ENCODE peak calls at places on chromosomes 13 and 19, in seven cellular contexts. H, S, R, G, K, B and Z are unnamed samples.

GRCh38 chr13:51995677-51996551 is 15.3 kb downstream of the ATP7B start:
- DNase-seq in H (no peak), B (no peak), S (no peak), R (no peak), G (no peak), K (peak; percentile 92), Z (no peak)

GRCh38 chr19:44974809-44975347 is 19.7 kb downstream of the CLPTM1 start:
- DNase-seq in B (no peak), R (no peak), K (no peak), S (no peak), G (no peak), H (no peak), Z (no peak)

GRCh38 chr13:76713280-76713679 is 172.9 kb downstream of the KCTD12 start:
- DNase-seq in B (no peak), G (no peak), H (no peak), K (no peak), S (no peak), R (no peak), Z (no peak)

GRCh38 chr13:106555631-106556328 is 12.2 kb downstream of the ARGLU1 start:
- DNase-seq in G (no peak), B (no peak), S (no peak), H (no peak), R (no peak), K (no peak), Z (no peak)

GRCh38 chr19:38076337-38076736 is 147.7 kb downstream of the DPF1 start:
- DNase-seq in G (no peak), B (no peak), H (no peak), K (no peak), S (no peak), R (no peak), Z (no peak)

GRCh38 chr13:33545492-33545891 is 259.9 kb upstream of the STARD13 start:
- DNase-seq in S (no peak), B (no peak), K (no peak), G (no peak), H (no peak), R (no peak), Z (no peak)

GRCh38 chr13:45068036-45069001 is 52.0 kb upstream of the GTF2F2 start:
- DNase-seq in H (no peak), S (no peak), G (no peak), K (no peak), R (no peak), B (no peak), Z (no peak)

GRCh38 chr19:611506-611869 is 21.8 kb downstream of the HCN2 start:
- DNase-seq in K (no peak), R (peak; percentile 99), S (peak; percentile 74), G (peak; percentile 69), B (no peak), H (no peak), Z (peak; percentile 43)

GRCh38 chr19:5306531-5306930 is 34.1 kb downstream of the PTPRS start:
- DNase-seq in H (no peak), K (no peak), B (no peak), G (no peak), S (no peak), R (no peak), Z (peak; percentile 30)

GRCh38 chr19:18464646-18465045 is 26.7 kb upstream of the ISYNA1 start:
- DNase-seq in H (peak; percentile 61), G (no peak), S (no peak), K (peak; percentile 88), B (no peak), R (no peak), Z (no peak)

GRCh38 chr19:37329686-37330085 is 41.2 kb upstream of the ZNF527 start:
- DNase-seq in R (no peak), H (no peak), B (no peak), S (no peak), K (no peak), G (no peak), Z (no peak)

GRCh38 chr13:36231236-36231635 is 16.9 kb upstream of the SOHLH2 start:
- DNase-seq in R (no peak), K (no peak), G (no peak), B (no peak), H (no peak), S (no peak), Z (no peak)

GRCh38 chr19:29538651-29539050 is 12.9 kb downstream of the VSTM2B start:
- DNase-seq in G (no peak), S (no peak), H (no peak), K (no peak), R (no peak), B (no peak), Z (no peak)

GRCh38 chr13:111382877-111383276 is 62.4 kb downstream of the TEX29 start:
- DNase-seq in K (no peak), G (no peak), B (no peak), R (no peak), H (no peak), S (no peak), Z (no peak)

GRCh38 chr13:97975280-97975850 is 21.9 kb downstream of the IPO5 start:
- DNase-seq in G (no peak), B (no peak), R (no peak), S (peak; percentile 8), K (no peak), H (no peak), Z (no peak)

GRCh38 chr19:49553451-49554271 is 25.9 kb downstream of the RCN3 start:
- DNase-seq in R (peak; percentile 30), S (peak; percentile 66), G (peak; percentile 50), K (no peak), H (no peak), B (no peak), Z (no peak)

GRCh38 chr19:12331211-12331941 is 2.1 kb downstream of the ZNF563 start:
- DNase-seq in H (no peak), K (peak; percentile 90), R (no peak), S (peak; percentile 85), G (peak; percentile 86), B (no peak), Z (no peak)

GRCh38 chr13:31951215-31951678 is 80.3 kb upstream of the FRY start:
- DNase-seq in K (peak; percentile 64), S (no peak), G (no peak), R (no peak), H (no peak), B (no peak), Z (no peak)

GRCh38 chr13:51241720-51242119 is 19.5 kb downstream of the FAM124A start:
- DNase-seq in K (no peak), R (no peak), G (no peak), S (no peak), B (no peak), H (no peak), Z (no peak)

GRCh38 chr19:38210458-38210987 is 13.5 kb downstream of the DPF1 start:
- DNase-seq in R (no peak), K (no peak), G (no peak), H (no peak), S (no peak), B (no peak), Z (no peak)

GRCh38 chr19:12834976-12835757 is 788 bp upstream of the RTBDN start:
- DNase-seq in G (peak; percentile 18), H (no peak), R (no peak), B (no peak), K (no peak), S (no peak), Z (no peak)

GRCh38 chr19:38549061-38549460 is 68.7 kb downstream of the MAP4K1 start:
- DNase-seq in G (no peak), B (no peak), S (no peak), K (no peak), H (no peak), R (no peak), Z (no peak)

GRCh38 chr19:56927791-56928207 is 87.3 kb upstream of the PEG3 start:
- DNase-seq in S (no peak), B (no peak), G (no peak), R (no peak), K (no peak), H (no peak), Z (no peak)

GRCh38 chr13:41356788-41357187 is 45.7 kb downstream of the NAA16 start:
- DNase-seq in B (no peak), R (no peak), H (no peak), G (no peak), S (peak; percentile 17), K (no peak), Z (no peak)

GRCh38 chr19:12769689-12770088 is 5.7 kb downstream of the HOOK2 start:
- DNase-seq in R (no peak), K (no peak), B (no peak), G (peak; percentile 56), H (no peak), S (peak; percentile 65), Z (no peak)

GRCh38 chr19:42283248-42284065 is 14.4 kb downstream of the CIC start:
- DNase-seq in R (peak; percentile 74), H (peak; percentile 87), S (peak; percentile 94), K (peak; percentile 97), G (peak; percentile 95), B (peak; percentile 99), Z (peak; percentile 90)

GRCh38 chr19:39765091-39766076 is 13.3 kb upstream of the LEUTX start:
- DNase-seq in B (peak; percentile 41), K (no peak), H (no peak), R (peak; percentile 18), S (peak; percentile 43), G (peak; percentile 18), Z (peak; percentile 22)

GRCh38 chr13:38386421-38386820 is 36.8 kb downstream of the UFM1 start:
- DNase-seq in H (no peak), R (peak; percentile 46), G (no peak), S (no peak), K (no peak), B (no peak), Z (no peak)

GRCh38 chr13:26011996-26012688 is 39.7 kb downstream of the SHISA2 start:
- DNase-seq in H (no peak), K (no peak), S (peak; percentile 47), B (no peak), G (peak; percentile 35), R (no peak), Z (no peak)